ENCODE peak calls at places on chromosomes 4 and X, in four cellular contexts. L is K562, C is A549, D is GM12878. O is an unnamed sample.

GRCh38 chr4:161564230-161564834 is 599.5 kb downstream of the FSTL5 start:
- DNase-seq in L (no peak), C (no peak), D (no peak), O (peak)

GRCh38 chr4:128565565-128566186 is 243.8 kb upstream of the JADE1 start:
- DNase-seq in L (peak), D (no peak), C (no peak), O (no peak)

GRCh38 chr4:6360385-6360784 is 90.7 kb downstream of the WFS1 start:
- DNase-seq in D (no peak), L (peak), C (no peak), O (no peak)

GRCh38 chrX:103932133-103932532 is 30.3 kb upstream of the TMSB15B start:
- DNase-seq in D (no peak), C (no peak), L (no peak), O (no peak)

GRCh38 chr4:118953276-118953675 is 64.6 kb downstream of the SYNPO2 start:
- DNase-seq in D (no peak), C (no peak), L (no peak), O (no peak)

GRCh38 chr4:150009533-150009932 is 68.7 kb upstream of the DCLK2 start:
- DNase-seq in L (no peak), C (no peak), D (no peak), O (peak)

GRCh38 chrX:47366051-47366722 is 4.2 kb upstream of the ZNF157 start:
- DNase-seq in D (peak), C (peak), L (peak), O (peak)

GRCh38 chrX:45722471-45722870 is 521.8 kb upstream of the DIPK2B start:
- DNase-seq in D (no peak), C (no peak), L (no peak), O (peak)

GRCh38 chrX:136574548-136574947 is 42.5 kb downstream of the VGLL1 start:
- DNase-seq in C (no peak), D (no peak), L (peak), O (no peak)

GRCh38 chrX:65731684-65732289 is 64.3 kb downstream of the MSN start:
- DNase-seq in C (no peak), L (no peak), D (no peak), O (no peak)

GRCh38 chr4:4507923-4508322 is 33.9 kb downstream of the STX18 start:
- DNase-seq in D (no peak), C (peak), L (no peak), O (no peak)

GRCh38 chr4:165864228-165864627 is 8.8 kb upstream of the TLL1 start:
- DNase-seq in D (no peak), L (no peak), C (no peak), O (no peak)

GRCh38 chr4:169256101-169256612 is 14.6 kb downstream of the SH3RF1 start:
- DNase-seq in D (no peak), C (no peak), L (no peak), O (peak)

GRCh38 chr4:59062970-59063369 is 1952.8 kb upstream of the IGFBP7 start:
- DNase-seq in C (no peak), D (no peak), L (no peak), O (no peak)

GRCh38 chr4:2274320-2275043 is 12.6 kb upstream of the MXD4 start:
- DNase-seq in C (no peak), D (no peak), L (no peak), O (no peak)

GRCh38 chr4:107586321-107586720 is 133.7 kb downstream of the PAPSS1 start:
- DNase-seq in D (no peak), C (no peak), L (no peak), O (no peak)

GRCh38 chr4:1193206-1194027 is 21.0 kb upstream of the SPON2 start:
- DNase-seq in L (no peak), D (no peak), C (no peak), O (no peak)

GRCh38 chr4:47071863-47072441 is 40.6 kb downstream of the GABRB1 start:
- DNase-seq in C (no peak), L (no peak), D (no peak), O (peak)

GRCh38 chr4:138668309-138668708 is 347.3 kb upstream of the NOCT start:
- DNase-seq in C (no peak), L (no peak), D (no peak), O (no peak)
- TF ChIP-seq ELK1 in C (no peak), L (no peak), D (no peak), O (no peak)

DNA sequence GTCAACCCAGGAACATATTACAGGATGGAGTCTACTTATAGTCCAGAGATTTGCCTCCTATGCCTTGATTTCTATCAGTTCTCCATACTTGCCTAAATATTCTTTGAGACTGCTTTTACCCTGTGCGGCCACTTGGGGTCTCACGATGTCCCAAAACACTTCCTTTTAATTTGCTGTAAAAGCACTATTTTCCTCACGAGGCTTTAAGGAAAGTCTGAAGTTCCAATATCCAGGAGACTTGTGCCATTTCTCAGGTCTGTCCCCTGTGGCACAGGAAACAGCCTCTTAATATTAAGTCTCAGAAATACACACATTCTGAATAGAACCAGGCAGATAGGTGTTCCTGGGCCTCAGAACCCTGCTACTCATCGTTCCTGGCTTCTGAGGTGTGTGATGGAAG is 142.9 kb downstream of the TMEM164 start:
- DNase-seq in C (peak), L (peak), D (no peak), O (peak)
- TF ChIP-seq ELK1 in C (no peak), L (no peak), D (no peak), O (no peak)

DNA sequence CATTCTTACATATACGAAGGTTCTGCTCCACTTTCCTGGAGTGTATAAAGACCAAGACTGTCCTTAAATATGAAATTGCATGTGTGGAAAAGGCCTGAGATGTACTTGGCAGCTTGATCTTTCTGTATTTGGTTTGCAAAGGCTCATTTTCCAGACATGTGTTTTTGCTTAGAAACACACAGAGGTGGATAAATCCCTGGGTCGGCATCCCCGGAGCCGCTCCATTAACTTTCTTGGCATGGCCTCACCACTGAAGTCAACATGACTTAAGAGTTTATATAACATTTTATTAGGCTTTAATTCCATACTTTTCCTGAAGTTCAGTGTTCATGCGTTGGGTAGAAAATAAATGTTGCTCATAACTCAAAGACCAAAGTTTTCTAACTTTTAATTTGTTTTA is 239.3 kb downstream of the LDB2 start:
- DNase-seq in D (no peak), C (no peak), L (no peak), O (no peak)
- TF ChIP-seq ELK1 in D (no peak), C (no peak), L (no peak), O (no peak)

DNA sequence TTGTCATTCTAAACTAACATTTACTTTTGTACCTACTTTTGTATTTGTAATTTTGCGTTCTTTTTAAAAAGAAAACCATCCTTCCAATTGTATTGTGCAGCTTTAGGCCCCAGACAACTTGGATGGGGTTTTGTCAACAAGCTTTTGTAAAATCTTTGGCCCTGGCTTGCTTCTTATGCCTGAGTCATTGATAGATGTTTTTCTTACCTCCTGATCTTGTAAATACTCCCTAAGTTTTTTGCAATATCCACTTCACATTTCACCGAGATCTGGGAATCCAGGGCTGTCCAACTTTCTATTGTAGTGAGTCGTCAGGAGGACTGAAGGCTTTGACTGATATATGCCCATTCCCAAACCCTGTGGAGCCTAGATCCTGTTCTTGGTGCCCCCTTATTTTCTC is 126.9 kb upstream of the GUCY1A1 start:
- DNase-seq in L (no peak), D (no peak), C (no peak), O (peak)
- TF ChIP-seq ELK1 in L (no peak), D (no peak), C (no peak), O (no peak)

GRCh38 chr4:83644677-83645639 is 109.0 kb downstream of the GPAT3 start:
- DNase-seq in D (peak), L (peak), C (peak), O (peak)
- TF ChIP-seq ELK1 in D (no peak), L (no peak), C (no peak), O (no peak)

GRCh38 chrX:86946569-86946968 is 571.0 kb upstream of the KLHL4 start:
- DNase-seq in L (peak), D (peak), C (peak), O (peak)
- TF ChIP-seq ELK1 in L (no peak), D (no peak), C (no peak), O (no peak)

GRCh38 chrX:79270401-79270800 is 96.7 kb downstream of the ITM2A start:
- DNase-seq in D (peak), L (peak), C (no peak), O (no peak)
- TF ChIP-seq ELK1 in D (no peak), L (no peak), C (no peak), O (no peak)

GRCh38 chr4:125677665-125678307 is 363.0 kb downstream of the FAT4 start:
- DNase-seq in L (no peak), C (no peak), D (no peak), O (no peak)

GRCh38 chr4:125676583-125676982 is 361.8 kb downstream of the FAT4 start:
- DNase-seq in C (no peak), D (no peak), L (no peak), O (no peak)

GRCh38 chr4:125679989-125680388 is 365.2 kb downstream of the FAT4 start:
- DNase-seq in D (no peak), C (no peak), L (no peak), O (no peak)

GRCh38 chr4:125682730-125683129 is 368.0 kb downstream of the FAT4 start:
- DNase-seq in C (no peak), L (no peak), D (no peak), O (no peak)

DNA sequence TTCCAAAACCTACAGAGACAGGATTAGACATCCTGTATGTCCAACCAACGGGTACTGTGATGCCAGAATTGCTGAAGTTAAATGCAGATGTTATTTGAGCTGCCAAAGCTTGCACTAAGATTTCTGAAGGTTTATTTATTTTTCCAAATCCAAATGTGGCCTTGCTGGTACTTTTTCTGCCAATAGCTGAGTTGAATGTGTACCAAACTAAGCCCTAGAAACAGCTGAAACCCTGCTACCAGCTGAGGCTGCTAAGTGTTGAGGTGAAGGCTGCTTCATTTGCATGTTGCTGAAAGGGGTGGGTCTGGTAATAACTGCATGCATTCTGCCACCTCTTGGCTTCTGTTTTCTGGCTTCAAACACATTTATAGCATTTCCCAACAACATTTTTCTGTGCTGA is 366.5 kb downstream of the FAT4 start:
- DNase-seq in D (no peak), L (no peak), C (no peak), O (no peak)
- TF ChIP-seq ELK1 in D (no peak), L (no peak), C (no peak), O (no peak)

GRCh38 chr4:38976308-38976707 is 55.9 kb downstream of the TMEM156 start:
- DNase-seq in L (no peak), D (no peak), C (no peak), O (no peak)
- TF ChIP-seq ELK1 in L (no peak), D (no peak), C (no peak), O (no peak)

O was measured in IMR-90.